ENCODE peak calls at places on chromosomes 16 and 17, in five cellular contexts. C is cardiac muscle cell, P is endodermal cell, F is thoracic aorta, W is transverse colon. B is an unnamed sample.

GRCh38 chr16:85554791-85555548 is 58.2 kb upstream of the GSE1 start:
- DNase-seq in C (peak), P (no peak), F (peak), W (peak), B (peak)

GRCh38 chr16:84007946-84008345 is 34.6 kb downstream of the SLC38A8 start:
- DNase-seq in C (no peak), P (no peak), F (no peak), W (no peak), B (no peak)

GRCh38 chr17:81367171-81367570 is 28.1 kb upstream of the BAHCC1 start:
- DNase-seq in C (no peak), P (peak), F (no peak), W (no peak), B (no peak)

GRCh38 chr17:2094891-2095535 is 40.1 kb downstream of the HIC1 start:
- DNase-seq in C (peak), P (peak), F (no peak), W (peak), B (no peak)

GRCh38 chr17:63774982-63775290 is 966 bp downstream of the DDX42 start:
- DNase-seq in C (no peak), P (no peak), F (no peak), W (no peak), B (no peak)

GRCh38 chr17:11490171-11490760 is 108.0 kb upstream of the DNAH9 start:
- DNase-seq in C (no peak), P (peak), F (no peak), W (no peak), B (no peak)

GRCh38 chr16:48911700-48912099 is 301.7 kb upstream of the N4BP1 start:
- DNase-seq in C (peak), P (peak), F (no peak), W (no peak), B (no peak)

GRCh38 chr17:45681706-45682105 is 102.4 kb upstream of the CRHR1 start:
- DNase-seq in C (no peak), P (no peak), F (no peak), W (no peak), B (no peak)

GRCh38 chr17:46935658-46936266 is 12.8 kb downstream of the GOSR2 start:
- DNase-seq in C (no peak), P (no peak), F (no peak), W (peak), B (no peak)

GRCh38 chr16:72673118-72673517 is 374.8 kb downstream of the ZFHX3 start:
- DNase-seq in C (no peak), P (no peak), F (no peak), W (no peak), B (no peak)

GRCh38 chr17:36722121-36722902 is 120.9 kb downstream of the MRM1 start:
- DNase-seq in C (peak), P (peak), F (no peak), W (peak), B (peak)

GRCh38 chr16:54526916-54527315 is 240.3 kb upstream of the IRX3 start:
- DNase-seq in C (no peak), P (no peak), F (no peak), W (no peak), B (no peak)

GRCh38 chr17:62791235-62792121 is 16.6 kb downstream of the MARCHF10 start:
- DNase-seq in C (peak), P (peak), F (no peak), W (no peak), B (no peak)

GRCh38 chr16:24544640-24545039 is 5.3 kb downstream of the RBBP6 start:
- DNase-seq in C (no peak), P (no peak), F (no peak), W (no peak), B (no peak)

GRCh38 chr17:82320956-82321927 is 3.8 kb upstream of the CD7 start:
- DNase-seq in C (peak), P (peak), F (no peak), W (peak), B (no peak)

GRCh38 chr16:78775161-78775561 is 675.7 kb downstream of the WWOX start:
- DNase-seq in C (no peak), P (no peak), F (no peak), W (no peak), B (no peak)

GRCh38 chr16:64738321-64738960 is 383.4 kb downstream of the CDH11 start:
- DNase-seq in C (no peak), P (no peak), F (no peak), W (no peak), B (no peak)

GRCh38 chr17:47708312-47708863 is 14.4 kb downstream of the TBKBP1 start:
- DNase-seq in C (no peak), P (no peak), F (no peak), W (no peak), B (no peak)

GRCh38 chr16:52545544-52546262 is 1.2 kb downstream of the TOX3 start:
- DNase-seq in C (peak), P (peak), F (no peak), W (no peak), B (no peak)

GRCh38 chr16:22007159-22007508 is 777 bp upstream of the MOSMO start:
- DNase-seq in C (no peak), P (no peak), F (no peak), W (no peak), B (no peak)

GRCh38 chr16:77613115-77613514 is 109.2 kb upstream of the NUDT7 start:
- DNase-seq in C (no peak), P (no peak), F (no peak), W (no peak), B (no peak)

GRCh38 chr16:75462804-75463203 is 1.7 kb downstream of the TMEM170A start:
- DNase-seq in C (no peak), P (no peak), F (no peak), W (no peak), B (no peak)

GRCh38 chr17:44972953-44973352 is 4.8 kb upstream of the C1QL1 start:
- DNase-seq in C (no peak), P (no peak), F (no peak), W (no peak), B (no peak)

GRCh38 chr17:34139996-34140395 is 115.1 kb upstream of the CCL2 start:
- DNase-seq in C (no peak), P (no peak), F (no peak), W (no peak), B (no peak)

GRCh38 chr16:66662445-66663194 is 33.9 kb downstream of the CMTM4 start:
- DNase-seq in C (peak), P (no peak), F (no peak), W (no peak), B (no peak)

GRCh38 chr17:43025290-43025657 is 243 bp downstream of the RND2 start:
- DNase-seq in C (no peak), P (no peak), F (no peak), W (no peak), B (no peak)

GRCh38 chr17:43028221-43028861 is 3.3 kb downstream of the RND2 start:
- DNase-seq in C (no peak), P (no peak), F (no peak), W (no peak), B (no peak)

GRCh38 chr17:43027091-43028032 is 2.3 kb downstream of the RND2 start:
- DNase-seq in C (no peak), P (peak), F (no peak), W (no peak), B (no peak)

GRCh38 chr17:43025766-43026537 is 921 bp downstream of the RND2 start:
- DNase-seq in C (no peak), P (no peak), F (no peak), W (no peak), B (no peak)

DNA sequence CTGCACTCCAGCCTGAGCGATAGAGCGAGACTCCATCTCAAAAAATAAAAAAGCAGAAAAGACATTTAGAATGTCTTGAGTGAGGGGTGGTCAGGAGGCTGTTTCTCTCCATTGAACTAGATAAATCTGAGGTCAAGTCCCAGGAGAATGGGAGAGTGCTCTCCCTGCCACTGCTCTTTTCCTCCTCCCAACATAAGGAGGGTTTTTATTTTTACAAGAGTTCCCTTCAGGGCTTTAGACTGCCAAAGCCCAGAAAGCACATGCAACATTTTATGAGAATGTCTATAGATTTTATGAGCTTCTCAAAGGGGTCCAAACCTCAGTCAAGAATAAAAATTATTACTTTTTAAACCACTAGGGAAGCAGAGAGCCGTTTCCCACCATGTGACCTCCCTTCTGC is 1.6 kb downstream of the RND2 start:
- DNase-seq in C (no peak), P (no peak), F (no peak), W (no peak), B (no peak)
- TF ChIP-seq CTCF in C (no peak), P (no peak), F (no peak), W (no peak), B (no peak)

DNA sequence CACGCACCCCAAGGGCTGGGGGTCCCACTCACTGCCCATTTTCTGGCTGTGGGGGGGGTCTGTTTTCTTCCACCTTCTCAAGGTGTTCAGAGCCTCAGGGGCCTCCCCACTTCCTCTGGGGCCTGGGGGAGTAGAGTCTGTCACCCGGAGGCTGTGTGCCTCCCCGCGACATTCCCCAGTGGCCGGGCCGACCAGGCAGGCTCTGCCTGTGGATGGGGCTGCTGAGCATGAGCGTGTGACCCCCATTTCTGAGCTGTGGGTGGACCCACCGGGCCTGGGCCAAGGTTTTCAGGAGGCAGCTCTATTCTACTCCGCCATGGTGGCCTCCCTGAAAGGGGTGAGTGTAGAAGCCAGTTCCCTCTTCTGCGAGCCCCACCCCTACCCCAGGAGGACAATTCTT is 1.0 kb downstream of the MSLN start:
- DNase-seq in C (no peak), P (no peak), F (no peak), W (no peak), B (no peak)
- H3K4me3 ChIP-seq in C (no peak), P (no peak), F (no peak), W (no peak), B (no peak)

GRCh38 chr16:17063156-17063555 is 407.6 kb downstream of the XYLT1 start:
- DNase-seq in C (no peak), P (no peak), F (no peak), W (no peak), B (no peak)
- H3K27ac ChIP-seq in C (no peak), P (no peak), F (no peak), W (no peak), B (no peak)

DNA sequence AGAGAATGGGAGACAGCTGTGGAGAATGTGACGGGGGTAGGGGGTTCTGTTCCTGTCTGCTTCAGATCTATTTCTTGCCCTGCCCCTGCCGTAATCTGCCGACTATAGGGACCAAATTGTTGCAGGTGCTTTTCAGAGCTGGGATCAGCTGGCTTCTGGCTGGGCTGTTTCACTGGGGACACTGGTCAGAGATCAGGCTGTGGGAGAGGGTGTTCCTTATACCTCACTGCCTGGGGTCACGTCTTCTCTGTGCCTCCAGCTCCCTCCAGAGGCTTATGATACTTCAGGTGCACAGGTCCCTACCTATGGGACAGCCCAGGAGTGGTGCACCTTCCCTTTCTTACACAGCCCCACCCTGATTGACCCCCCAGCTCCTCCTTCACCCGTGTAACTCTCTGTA is 514.9 kb upstream of the GOT2 start:
- DNase-seq in C (peak), P (peak), F (no peak), W (no peak), B (no peak)
- TF ChIP-seq CTCF in C (no peak), P (peak), F (no peak), W (no peak), B (no peak)